ENCODE peak calls at places on chromosomes 16 and 17, in six cellular contexts. One of them, this sample, is unnamed.

GRCh38 chr17:43908111-43908721 is 880 bp upstream of the MPP2 start:
- DNase-seq in PC-9: no peak
- DNase-seq in epithelial cell of proximal tubule: no peak
- DNase-seq in activated B cell treated with CpG ODN at 0.5 μM for 24 hours: no peak
- DNase-seq in CD4-positive, alpha-beta T cell: peak
- DNase-seq in WTC11: peak
- DNase-seq in this sample: no peak

GRCh38 chr16:23712976-23713375 is at the start of gene ERN2:
- DNase-seq in CD4-positive, alpha-beta T cell: no peak
- DNase-seq in WTC11: peak
- DNase-seq in PC-9: no peak
- DNase-seq in epithelial cell of proximal tubule: no peak
- DNase-seq in activated B cell treated with CpG ODN at 0.5 μM for 24 hours: no peak
- DNase-seq in this sample: no peak

GRCh38 chr17:4721203-4722135 is 9.8 kb upstream of the MED11 start:
- DNase-seq in epithelial cell of proximal tubule: no peak
- DNase-seq in PC-9: peak
- DNase-seq in WTC11: no peak
- DNase-seq in CD4-positive, alpha-beta T cell: no peak
- DNase-seq in activated B cell treated with CpG ODN at 0.5 μM for 24 hours: no peak
- DNase-seq in this sample: no peak

GRCh38 chr16:23757937-23758619 is 3.3 kb downstream of the CHP2 start:
- DNase-seq in CD4-positive, alpha-beta T cell: no peak
- DNase-seq in WTC11: no peak
- DNase-seq in PC-9: no peak
- DNase-seq in epithelial cell of proximal tubule: no peak
- DNase-seq in activated B cell treated with CpG ODN at 0.5 μM for 24 hours: no peak
- DNase-seq in this sample: no peak

GRCh38 chr16:67137605-67138004 is 13.2 kb downstream of the B3GNT9 start:
- DNase-seq in epithelial cell of proximal tubule: no peak
- DNase-seq in activated B cell treated with CpG ODN at 0.5 μM for 24 hours: no peak
- DNase-seq in WTC11: no peak
- DNase-seq in CD4-positive, alpha-beta T cell: no peak
- DNase-seq in PC-9: no peak
- DNase-seq in this sample: no peak

GRCh38 chr17:20225162-20226115 is 216.3 kb downstream of the SPECC1 start:
- DNase-seq in PC-9: no peak
- DNase-seq in WTC11: no peak
- DNase-seq in epithelial cell of proximal tubule: no peak
- DNase-seq in CD4-positive, alpha-beta T cell: no peak
- DNase-seq in activated B cell treated with CpG ODN at 0.5 μM for 24 hours: no peak
- DNase-seq in this sample: no peak

GRCh38 chr17:62625870-62626200 is 1.6 kb upstream of the MRC2 start:
- DNase-seq in epithelial cell of proximal tubule: no peak
- DNase-seq in activated B cell treated with CpG ODN at 0.5 μM for 24 hours: no peak
- DNase-seq in WTC11: no peak
- DNase-seq in CD4-positive, alpha-beta T cell: no peak
- DNase-seq in PC-9: no peak
- DNase-seq in this sample: no peak

GRCh38 chr17:78488867-78489634 is 88.1 kb downstream of the DNAH17 start:
- DNase-seq in WTC11: no peak
- DNase-seq in CD4-positive, alpha-beta T cell: no peak
- DNase-seq in activated B cell treated with CpG ODN at 0.5 μM for 24 hours: no peak
- DNase-seq in epithelial cell of proximal tubule: no peak
- DNase-seq in PC-9: no peak
- DNase-seq in this sample: no peak

GRCh38 chr17:7875804-7876203 is 12.8 kb upstream of the CHD3 start:
- DNase-seq in activated B cell treated with CpG ODN at 0.5 μM for 24 hours: no peak
- DNase-seq in epithelial cell of proximal tubule: no peak
- DNase-seq in WTC11: no peak
- DNase-seq in CD4-positive, alpha-beta T cell: no peak
- DNase-seq in PC-9: no peak
- DNase-seq in this sample: no peak

GRCh38 chr17:74274703-74275340 is 788 bp downstream of the DNAI2 start:
- DNase-seq in epithelial cell of proximal tubule: no peak
- DNase-seq in WTC11: no peak
- DNase-seq in CD4-positive, alpha-beta T cell: no peak
- DNase-seq in PC-9: no peak
- DNase-seq in activated B cell treated with CpG ODN at 0.5 μM for 24 hours: no peak
- DNase-seq in this sample: no peak

GRCh38 chr17:59505610-59506276 is 59.7 kb upstream of the DHX40 start:
- DNase-seq in epithelial cell of proximal tubule: peak
- DNase-seq in CD4-positive, alpha-beta T cell: no peak
- DNase-seq in activated B cell treated with CpG ODN at 0.5 μM for 24 hours: no peak
- DNase-seq in WTC11: no peak
- DNase-seq in PC-9: peak
- DNase-seq in this sample: peak

GRCh38 chr16:67391424-67392300 is 1.6 kb downstream of the TPPP3 start:
- DNase-seq in PC-9: no peak
- DNase-seq in epithelial cell of proximal tubule: no peak
- DNase-seq in activated B cell treated with CpG ODN at 0.5 μM for 24 hours: no peak
- DNase-seq in WTC11: no peak
- DNase-seq in CD4-positive, alpha-beta T cell: no peak
- DNase-seq in this sample: no peak

GRCh38 chr17:20184977-20185619 is 175.9 kb downstream of the SPECC1 start:
- DNase-seq in epithelial cell of proximal tubule: no peak
- DNase-seq in CD4-positive, alpha-beta T cell: no peak
- DNase-seq in WTC11: no peak
- DNase-seq in PC-9: peak
- DNase-seq in activated B cell treated with CpG ODN at 0.5 μM for 24 hours: no peak
- DNase-seq in this sample: no peak

GRCh38 chr16:600781-601180 is 10.9 kb downstream of the RAB40C start:
- DNase-seq in epithelial cell of proximal tubule: no peak
- DNase-seq in CD4-positive, alpha-beta T cell: no peak
- DNase-seq in PC-9: no peak
- DNase-seq in WTC11: no peak
- DNase-seq in activated B cell treated with CpG ODN at 0.5 μM for 24 hours: no peak
- DNase-seq in this sample: no peak

GRCh38 chr17:76063880-76064546 is 8.3 kb downstream of the SRP68 start:
- DNase-seq in WTC11: no peak
- DNase-seq in CD4-positive, alpha-beta T cell: peak
- DNase-seq in epithelial cell of proximal tubule: no peak
- DNase-seq in activated B cell treated with CpG ODN at 0.5 μM for 24 hours: no peak
- DNase-seq in PC-9: no peak
- DNase-seq in this sample: no peak

GRCh38 chr17:46995841-46996571 is 17.0 kb upstream of the RPRML start:
- DNase-seq in WTC11: no peak
- DNase-seq in PC-9: no peak
- DNase-seq in CD4-positive, alpha-beta T cell: no peak
- DNase-seq in activated B cell treated with CpG ODN at 0.5 μM for 24 hours: no peak
- DNase-seq in epithelial cell of proximal tubule: peak
- DNase-seq in this sample: no peak

GRCh38 chr16:22641030-22641671 is 130.5 kb downstream of the NPIPB5 start:
- DNase-seq in PC-9: no peak
- DNase-seq in activated B cell treated with CpG ODN at 0.5 μM for 24 hours: no peak
- DNase-seq in epithelial cell of proximal tubule: no peak
- DNase-seq in WTC11: peak
- DNase-seq in CD4-positive, alpha-beta T cell: no peak
- DNase-seq in this sample: no peak

GRCh38 chr16:12024429-12024828 is 47.9 kb downstream of the SNX29 start:
- DNase-seq in CD4-positive, alpha-beta T cell: no peak
- DNase-seq in PC-9: peak
- DNase-seq in activated B cell treated with CpG ODN at 0.5 μM for 24 hours: no peak
- DNase-seq in WTC11: no peak
- DNase-seq in epithelial cell of proximal tubule: no peak
- DNase-seq in this sample: no peak

GRCh38 chr17:17125136-17126084 is 80.7 kb downstream of the PLD6 start:
- DNase-seq in CD4-positive, alpha-beta T cell: peak
- DNase-seq in activated B cell treated with CpG ODN at 0.5 μM for 24 hours: no peak
- DNase-seq in WTC11: no peak
- DNase-seq in PC-9: no peak
- DNase-seq in epithelial cell of proximal tubule: no peak
- DNase-seq in this sample: no peak

GRCh38 chr17:59746849-59747445 is 39.5 kb downstream of the VMP1 start:
- DNase-seq in epithelial cell of proximal tubule: no peak
- DNase-seq in CD4-positive, alpha-beta T cell: no peak
- DNase-seq in activated B cell treated with CpG ODN at 0.5 μM for 24 hours: no peak
- DNase-seq in WTC11: no peak
- DNase-seq in PC-9: peak
- DNase-seq in this sample: no peak

GRCh38 chr17:50834786-50835562 is 412 bp upstream of the WFIKKN2 start:
- DNase-seq in WTC11: no peak
- DNase-seq in epithelial cell of proximal tubule: no peak
- DNase-seq in PC-9: peak
- DNase-seq in activated B cell treated with CpG ODN at 0.5 μM for 24 hours: no peak
- DNase-seq in CD4-positive, alpha-beta T cell: no peak
- DNase-seq in this sample: no peak

GRCh38 chr16:76741623-76742022 is 449.4 kb upstream of the MON1B start:
- DNase-seq in WTC11: no peak
- DNase-seq in epithelial cell of proximal tubule: no peak
- DNase-seq in activated B cell treated with CpG ODN at 0.5 μM for 24 hours: no peak
- DNase-seq in PC-9: no peak
- DNase-seq in CD4-positive, alpha-beta T cell: no peak
- DNase-seq in this sample: no peak

GRCh38 chr17:83199500-83200201 is 120.2 kb downstream of the METRNL start:
- DNase-seq in activated B cell treated with CpG ODN at 0.5 μM for 24 hours: peak
- DNase-seq in PC-9: no peak
- DNase-seq in CD4-positive, alpha-beta T cell: no peak
- DNase-seq in epithelial cell of proximal tubule: no peak
- DNase-seq in WTC11: peak
- DNase-seq in this sample: no peak

GRCh38 chr16:87692756-87693155 is 73.0 kb downstream of the KLHDC4 start:
- DNase-seq in PC-9: no peak
- DNase-seq in WTC11: no peak
- DNase-seq in epithelial cell of proximal tubule: no peak
- DNase-seq in CD4-positive, alpha-beta T cell: no peak
- DNase-seq in activated B cell treated with CpG ODN at 0.5 μM for 24 hours: no peak
- DNase-seq in this sample: no peak

GRCh38 chr16:67163164-67163902 is 1.2 kb upstream of the HSF4 start:
- DNase-seq in CD4-positive, alpha-beta T cell: peak
- DNase-seq in epithelial cell of proximal tubule: no peak
- DNase-seq in WTC11: peak
- DNase-seq in activated B cell treated with CpG ODN at 0.5 μM for 24 hours: no peak
- DNase-seq in PC-9: no peak
- DNase-seq in this sample: no peak

GRCh38 chr16:85819245-85819644 is 19.8 kb downstream of the COX4I1 start:
- DNase-seq in epithelial cell of proximal tubule: no peak
- DNase-seq in CD4-positive, alpha-beta T cell: peak
- DNase-seq in WTC11: peak
- DNase-seq in activated B cell treated with CpG ODN at 0.5 μM for 24 hours: peak
- DNase-seq in PC-9: peak
- DNase-seq in this sample: peak

GRCh38 chr17:45197555-45198334 is 23.9 kb upstream of the FMNL1 start:
- DNase-seq in epithelial cell of proximal tubule: no peak
- DNase-seq in activated B cell treated with CpG ODN at 0.5 μM for 24 hours: peak
- DNase-seq in WTC11: peak
- DNase-seq in CD4-positive, alpha-beta T cell: peak
- DNase-seq in PC-9: peak
- DNase-seq in this sample: peak

GRCh38 chr16:56203052-56203451 is 11.8 kb downstream of the GNAO1 start:
- DNase-seq in epithelial cell of proximal tubule: no peak
- DNase-seq in activated B cell treated with CpG ODN at 0.5 μM for 24 hours: no peak
- DNase-seq in PC-9: no peak
- DNase-seq in WTC11: peak
- DNase-seq in CD4-positive, alpha-beta T cell: peak
- DNase-seq in this sample: no peak

GRCh38 chr17:60676758-60677307 is 818 bp upstream of the BCAS3 start:
- DNase-seq in WTC11: no peak
- DNase-seq in PC-9: no peak
- DNase-seq in activated B cell treated with CpG ODN at 0.5 μM for 24 hours: no peak
- DNase-seq in CD4-positive, alpha-beta T cell: no peak
- DNase-seq in epithelial cell of proximal tubule: no peak
- DNase-seq in this sample: no peak

GRCh38 chr17:14091367-14091766 is 22.1 kb downstream of the COX10 start:
- DNase-seq in PC-9: no peak
- DNase-seq in CD4-positive, alpha-beta T cell: no peak
- DNase-seq in activated B cell treated with CpG ODN at 0.5 μM for 24 hours: no peak
- DNase-seq in epithelial cell of proximal tubule: no peak
- DNase-seq in WTC11: no peak
- DNase-seq in this sample: no peak

GRCh38 chr16:1152123-1152638 is 725 bp upstream of the CACNA1H start:
- DNase-seq in activated B cell treated with CpG ODN at 0.5 μM for 24 hours: peak
- DNase-seq in WTC11: peak
- DNase-seq in CD4-positive, alpha-beta T cell: peak
- DNase-seq in epithelial cell of proximal tubule: no peak
- DNase-seq in PC-9: no peak
- DNase-seq in this sample: no peak

GRCh38 chr16:2785101-2785991 is 2.0 kb downstream of the PRSS33 start:
- DNase-seq in WTC11: peak
- DNase-seq in CD4-positive, alpha-beta T cell: peak
- DNase-seq in activated B cell treated with CpG ODN at 0.5 μM for 24 hours: peak
- DNase-seq in PC-9: no peak
- DNase-seq in epithelial cell of proximal tubule: no peak
- DNase-seq in this sample: no peak
- TF ChIP-seq CTCF in WTC11: no peak
- TF ChIP-seq CTCF in CD4-positive, alpha-beta T cell: peak
- TF ChIP-seq CTCF in activated B cell treated with CpG ODN at 0.5 μM for 24 hours: no peak
- TF ChIP-seq CTCF in PC-9: no peak
- TF ChIP-seq CTCF in epithelial cell of proximal tubule: no peak
- TF ChIP-seq CTCF in this sample: no peak

GRCh38 chr16:70523621-70524405 is at the start of gene SF3B3:
- DNase-seq in CD4-positive, alpha-beta T cell: peak
- DNase-seq in WTC11: peak
- DNase-seq in epithelial cell of proximal tubule: no peak
- DNase-seq in activated B cell treated with CpG ODN at 0.5 μM for 24 hours: peak
- DNase-seq in PC-9: peak
- DNase-seq in this sample: peak

GRCh38 chr16:70526403-70526802 is 2.8 kb downstream of the SF3B3 start:
- DNase-seq in WTC11: no peak
- DNase-seq in CD4-positive, alpha-beta T cell: no peak
- DNase-seq in PC-9: no peak
- DNase-seq in activated B cell treated with CpG ODN at 0.5 μM for 24 hours: no peak
- DNase-seq in epithelial cell of proximal tubule: no peak
- DNase-seq in this sample: no peak

GRCh38 chr16:70527315-70527996 is 3.8 kb downstream of the SF3B3 start:
- DNase-seq in CD4-positive, alpha-beta T cell: no peak
- DNase-seq in WTC11: no peak
- DNase-seq in epithelial cell of proximal tubule: no peak
- DNase-seq in PC-9: no peak
- DNase-seq in activated B cell treated with CpG ODN at 0.5 μM for 24 hours: no peak
- DNase-seq in this sample: no peak

GRCh38 chr16:70534949-70535348 is 11.3 kb downstream of the SF3B3 start:
- DNase-seq in CD4-positive, alpha-beta T cell: no peak
- DNase-seq in WTC11: no peak
- DNase-seq in PC-9: no peak
- DNase-seq in epithelial cell of proximal tubule: no peak
- DNase-seq in activated B cell treated with CpG ODN at 0.5 μM for 24 hours: no peak
- DNase-seq in this sample: no peak

GRCh38 chr16:70529051-70529777 is 5.6 kb downstream of the SF3B3 start:
- DNase-seq in CD4-positive, alpha-beta T cell: no peak
- DNase-seq in epithelial cell of proximal tubule: no peak
- DNase-seq in PC-9: peak
- DNase-seq in WTC11: no peak
- DNase-seq in activated B cell treated with CpG ODN at 0.5 μM for 24 hours: no peak
- DNase-seq in this sample: no peak
- TF ChIP-seq CTCF in CD4-positive, alpha-beta T cell: peak
- TF ChIP-seq CTCF in epithelial cell of proximal tubule: peak
- TF ChIP-seq CTCF in PC-9: peak
- TF ChIP-seq CTCF in WTC11: no peak
- TF ChIP-seq CTCF in activated B cell treated with CpG ODN at 0.5 μM for 24 hours: no peak
- TF ChIP-seq CTCF in this sample: peak

GRCh38 chr16:48117217-48118105 is 38.3 kb downstream of the ABCC12 start:
- DNase-seq in activated B cell treated with CpG ODN at 0.5 μM for 24 hours: peak
- DNase-seq in CD4-positive, alpha-beta T cell: peak
- DNase-seq in epithelial cell of proximal tubule: no peak
- DNase-seq in PC-9: peak
- DNase-seq in WTC11: peak
- DNase-seq in this sample: peak
- TF ChIP-seq CTCF in activated B cell treated with CpG ODN at 0.5 μM for 24 hours: no peak
- TF ChIP-seq CTCF in CD4-positive, alpha-beta T cell: peak
- TF ChIP-seq CTCF in epithelial cell of proximal tubule: peak
- TF ChIP-seq CTCF in PC-9: peak
- TF ChIP-seq CTCF in WTC11: peak
- TF ChIP-seq CTCF in this sample: peak

GRCh38 chr17:10457952-10458351 is 11.4 kb downstream of the MYH4 start:
- DNase-seq in WTC11: no peak
- DNase-seq in activated B cell treated with CpG ODN at 0.5 μM for 24 hours: no peak
- DNase-seq in epithelial cell of proximal tubule: no peak
- DNase-seq in CD4-positive, alpha-beta T cell: no peak
- DNase-seq in PC-9: no peak
- DNase-seq in this sample: no peak
- TF ChIP-seq CTCF in WTC11: no peak
- TF ChIP-seq CTCF in activated B cell treated with CpG ODN at 0.5 μM for 24 hours: no peak
- TF ChIP-seq CTCF in epithelial cell of proximal tubule: no peak
- TF ChIP-seq CTCF in CD4-positive, alpha-beta T cell: no peak
- TF ChIP-seq CTCF in PC-9: no peak
- TF ChIP-seq CTCF in this sample: no peak

This sample was measured in type B pancreatic cell.